ENCODE peak calls at places on chromosomes 1 and 21, in eight cellular contexts. One of them, this sample, is unnamed.

GRCh38 chr1:189435398-189435797 is 1042.3 kb downstream of the BRINP3 start:
- DNase-seq in astrocyte: no peak
- DNase-seq in GM23248: no peak
- DNase-seq in MM.1S: no peak
- DNase-seq in neural progenitor cell: no peak
- DNase-seq in H9: no peak
- DNase-seq in mesendoderm: no peak
- DNase-seq in fibroblast of lung: no peak
- DNase-seq in this sample: no peak

GRCh38 chr1:220905650-220906560 is 26.7 kb downstream of the HLX start:
- DNase-seq in astrocyte: no peak
- DNase-seq in GM23248: peak
- DNase-seq in MM.1S: no peak
- DNase-seq in neural progenitor cell: no peak
- DNase-seq in H9: no peak
- DNase-seq in mesendoderm: no peak
- DNase-seq in fibroblast of lung: no peak
- DNase-seq in this sample: no peak

GRCh38 chr1:46274224-46275029 is 26.9 kb downstream of the RAD54L start:
- DNase-seq in astrocyte: no peak
- DNase-seq in GM23248: peak
- DNase-seq in MM.1S: no peak
- DNase-seq in neural progenitor cell: no peak
- DNase-seq in H9: no peak
- DNase-seq in mesendoderm: no peak
- DNase-seq in fibroblast of lung: no peak
- DNase-seq in this sample: no peak

GRCh38 chr1:93675272-93675671 is 6.4 kb downstream of the BCAR3 start:
- DNase-seq in astrocyte: no peak
- DNase-seq in GM23248: no peak
- DNase-seq in MM.1S: no peak
- DNase-seq in neural progenitor cell: no peak
- DNase-seq in H9: peak
- DNase-seq in mesendoderm: no peak
- DNase-seq in fibroblast of lung: no peak
- DNase-seq in this sample: no peak

GRCh38 chr1:30778156-30778978 is 20.8 kb upstream of the LAPTM5 start:
- DNase-seq in astrocyte: peak
- DNase-seq in GM23248: peak
- DNase-seq in MM.1S: no peak
- DNase-seq in neural progenitor cell: no peak
- DNase-seq in H9: no peak
- DNase-seq in mesendoderm: no peak
- DNase-seq in fibroblast of lung: peak
- DNase-seq in this sample: peak

GRCh38 chr1:162335126-162335525 is 41.5 kb downstream of the SPATA46 start:
- DNase-seq in astrocyte: peak
- DNase-seq in GM23248: no peak
- DNase-seq in MM.1S: no peak
- DNase-seq in neural progenitor cell: no peak
- DNase-seq in H9: no peak
- DNase-seq in mesendoderm: no peak
- DNase-seq in fibroblast of lung: peak
- DNase-seq in this sample: no peak

GRCh38 chr1:22711071-22711470 is 432 bp downstream of the EPHB2 start:
- DNase-seq in astrocyte: no peak
- DNase-seq in GM23248: peak
- DNase-seq in MM.1S: no peak
- DNase-seq in neural progenitor cell: peak
- DNase-seq in H9: no peak
- DNase-seq in mesendoderm: no peak
- DNase-seq in fibroblast of lung: no peak
- DNase-seq in this sample: no peak

GRCh38 chr1:183137782-183138181 is 48.3 kb upstream of the LAMC2 start:
- DNase-seq in astrocyte: peak
- DNase-seq in GM23248: peak
- DNase-seq in MM.1S: no peak
- DNase-seq in neural progenitor cell: no peak
- DNase-seq in H9: no peak
- DNase-seq in mesendoderm: no peak
- DNase-seq in fibroblast of lung: peak
- DNase-seq in this sample: no peak

GRCh38 chr1:56508523-56508983 is 70.8 kb downstream of the PLPP3 start:
- DNase-seq in astrocyte: no peak
- DNase-seq in GM23248: peak
- DNase-seq in MM.1S: no peak
- DNase-seq in neural progenitor cell: no peak
- DNase-seq in H9: no peak
- DNase-seq in mesendoderm: no peak
- DNase-seq in fibroblast of lung: peak
- DNase-seq in this sample: no peak

GRCh38 chr1:60234761-60235160 is 161.2 kb upstream of the C1orf87 start:
- DNase-seq in astrocyte: no peak
- DNase-seq in GM23248: peak
- DNase-seq in MM.1S: no peak
- DNase-seq in neural progenitor cell: no peak
- DNase-seq in H9: no peak
- DNase-seq in mesendoderm: no peak
- DNase-seq in fibroblast of lung: peak
- DNase-seq in this sample: no peak

GRCh38 chr1:236997882-236998281 is 6.4 kb downstream of the MT1HL1 start:
- DNase-seq in astrocyte: no peak
- DNase-seq in GM23248: no peak
- DNase-seq in MM.1S: no peak
- DNase-seq in neural progenitor cell: no peak
- DNase-seq in H9: peak
- DNase-seq in mesendoderm: peak
- DNase-seq in fibroblast of lung: no peak
- DNase-seq in this sample: no peak

GRCh38 chr1:205600085-205600484 is 31.7 kb downstream of the ELK4 start:
- DNase-seq in astrocyte: peak
- DNase-seq in GM23248: peak
- DNase-seq in MM.1S: no peak
- DNase-seq in neural progenitor cell: no peak
- DNase-seq in H9: no peak
- DNase-seq in mesendoderm: no peak
- DNase-seq in fibroblast of lung: peak
- DNase-seq in this sample: no peak

GRCh38 chr1:1470626-1471388 is 758 bp upstream of the ATAD3B start:
- DNase-seq in astrocyte: peak
- DNase-seq in GM23248: no peak
- DNase-seq in MM.1S: peak
- DNase-seq in neural progenitor cell: peak
- DNase-seq in H9: no peak
- DNase-seq in mesendoderm: peak
- DNase-seq in fibroblast of lung: no peak
- DNase-seq in this sample: peak

GRCh38 chr1:31615414-31615813 is 2.1 kb upstream of the HCRTR1 start:
- DNase-seq in astrocyte: peak
- DNase-seq in GM23248: no peak
- DNase-seq in MM.1S: no peak
- DNase-seq in neural progenitor cell: no peak
- DNase-seq in H9: no peak
- DNase-seq in mesendoderm: no peak
- DNase-seq in fibroblast of lung: peak
- DNase-seq in this sample: no peak

GRCh38 chr1:9352364-9353140 is 59.9 kb downstream of the SPSB1 start:
- DNase-seq in astrocyte: no peak
- DNase-seq in GM23248: no peak
- DNase-seq in MM.1S: no peak
- DNase-seq in neural progenitor cell: peak
- DNase-seq in H9: peak
- DNase-seq in mesendoderm: no peak
- DNase-seq in fibroblast of lung: no peak
- DNase-seq in this sample: no peak

GRCh38 chr1:201676061-201676644 is 137.2 kb downstream of the NAV1 start:
- DNase-seq in astrocyte: peak
- DNase-seq in GM23248: peak
- DNase-seq in MM.1S: no peak
- DNase-seq in neural progenitor cell: peak
- DNase-seq in H9: peak
- DNase-seq in mesendoderm: peak
- DNase-seq in fibroblast of lung: peak
- DNase-seq in this sample: no peak

GRCh38 chr1:70966018-70966638 is 81.5 kb downstream of the PTGER3 start:
- DNase-seq in astrocyte: no peak
- DNase-seq in GM23248: peak
- DNase-seq in MM.1S: peak
- DNase-seq in neural progenitor cell: no peak
- DNase-seq in H9: no peak
- DNase-seq in mesendoderm: no peak
- DNase-seq in fibroblast of lung: no peak
- DNase-seq in this sample: no peak

GRCh38 chr1:58741689-58742553 is 41.9 kb downstream of the JUN start:
- DNase-seq in astrocyte: no peak
- DNase-seq in GM23248: no peak
- DNase-seq in MM.1S: no peak
- DNase-seq in neural progenitor cell: no peak
- DNase-seq in H9: no peak
- DNase-seq in mesendoderm: peak
- DNase-seq in fibroblast of lung: no peak
- DNase-seq in this sample: no peak

GRCh38 chr1:153627797-153628626 is at the start of gene S100A1:
- DNase-seq in astrocyte: no peak
- DNase-seq in GM23248: no peak
- DNase-seq in MM.1S: no peak
- DNase-seq in neural progenitor cell: no peak
- DNase-seq in H9: no peak
- DNase-seq in mesendoderm: peak
- DNase-seq in fibroblast of lung: no peak
- DNase-seq in this sample: no peak

DNA sequence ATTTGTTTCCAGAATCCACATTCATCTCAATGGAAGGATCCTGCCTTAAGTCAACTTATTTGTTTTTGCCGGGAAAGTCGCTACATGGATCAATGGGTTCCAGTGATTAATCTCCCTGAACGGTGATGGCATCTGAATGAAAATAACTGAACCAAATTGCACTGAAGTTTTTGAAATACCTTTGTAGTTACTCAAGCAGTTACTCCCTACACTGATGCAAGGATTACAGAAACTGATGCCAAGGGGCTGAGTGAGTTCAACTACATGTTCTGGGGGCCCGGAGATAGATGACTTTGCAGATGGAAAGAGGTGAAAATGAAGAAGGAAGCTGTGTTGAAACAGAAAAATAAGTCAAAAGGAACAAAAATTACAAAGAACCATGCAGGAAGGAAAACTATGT is 2.6 kb downstream of the GADD45A start:
- DNase-seq in astrocyte: peak
- DNase-seq in GM23248: peak
- DNase-seq in MM.1S: no peak
- DNase-seq in neural progenitor cell: no peak
- DNase-seq in H9: no peak
- DNase-seq in mesendoderm: peak
- DNase-seq in fibroblast of lung: peak
- DNase-seq in this sample: no peak
- H3K9ac ChIP-seq in astrocyte: peak
- H3K9ac ChIP-seq in GM23248: peak
- H3K9ac ChIP-seq in MM.1S: no peak
- H3K9ac ChIP-seq in neural progenitor cell: no peak
- H3K9ac ChIP-seq in H9: no peak
- H3K9ac ChIP-seq in mesendoderm: peak
- H3K9ac ChIP-seq in fibroblast of lung: no peak
- H3K9ac ChIP-seq in this sample: no peak

DNA sequence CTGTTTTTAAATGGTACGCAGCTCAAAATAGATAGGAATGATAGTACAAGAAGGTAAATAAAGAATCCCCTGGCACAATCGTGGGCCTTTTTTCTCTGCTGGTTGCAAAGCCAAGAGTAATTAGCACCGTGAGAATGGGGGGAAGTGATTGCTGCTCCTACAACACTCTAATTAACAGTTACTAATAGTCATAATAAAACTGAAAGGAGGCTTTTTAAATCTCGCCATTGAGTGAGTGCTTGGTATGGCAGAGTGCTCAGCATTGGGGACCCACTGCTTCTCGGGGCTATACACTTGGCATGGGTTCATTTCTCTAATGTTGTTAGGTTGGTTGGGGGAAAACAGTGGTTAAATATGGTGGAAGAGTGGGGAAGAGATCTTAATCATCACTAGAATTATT is 146.8 kb downstream of the KAZN start:
- DNase-seq in astrocyte: no peak
- DNase-seq in GM23248: no peak
- DNase-seq in MM.1S: no peak
- DNase-seq in neural progenitor cell: no peak
- DNase-seq in H9: no peak
- DNase-seq in mesendoderm: no peak
- DNase-seq in fibroblast of lung: no peak
- DNase-seq in this sample: no peak
- H3K4me2 ChIP-seq in astrocyte: no peak
- H3K4me2 ChIP-seq in GM23248: no peak
- H3K4me2 ChIP-seq in MM.1S: no peak
- H3K4me2 ChIP-seq in neural progenitor cell: no peak
- H3K4me2 ChIP-seq in H9: no peak
- H3K4me2 ChIP-seq in mesendoderm: no peak
- H3K4me2 ChIP-seq in fibroblast of lung: no peak
- H3K4me2 ChIP-seq in this sample: no peak

GRCh38 chr21:45076245-45076661 is 1.9 kb downstream of the ADARB1 start:
- DNase-seq in astrocyte: no peak
- DNase-seq in GM23248: peak
- DNase-seq in MM.1S: no peak
- DNase-seq in neural progenitor cell: peak
- DNase-seq in H9: peak
- DNase-seq in mesendoderm: peak
- DNase-seq in fibroblast of lung: no peak
- DNase-seq in this sample: no peak
- H3K9ac ChIP-seq in astrocyte: no peak
- H3K9ac ChIP-seq in GM23248: peak
- H3K9ac ChIP-seq in MM.1S: no peak
- H3K9ac ChIP-seq in neural progenitor cell: no peak
- H3K9ac ChIP-seq in H9: no peak
- H3K9ac ChIP-seq in mesendoderm: no peak
- H3K9ac ChIP-seq in fibroblast of lung: no peak
- H3K9ac ChIP-seq in this sample: peak

GRCh38 chr1:81702903-81703302 is 97.8 kb upstream of the ADGRL2 start:
- DNase-seq in astrocyte: peak
- DNase-seq in GM23248: peak
- DNase-seq in MM.1S: no peak
- DNase-seq in neural progenitor cell: no peak
- DNase-seq in H9: no peak
- DNase-seq in mesendoderm: no peak
- DNase-seq in fibroblast of lung: peak
- DNase-seq in this sample: no peak
- H3K4me2 ChIP-seq in astrocyte: peak
- H3K4me2 ChIP-seq in GM23248: peak
- H3K4me2 ChIP-seq in MM.1S: no peak
- H3K4me2 ChIP-seq in neural progenitor cell: no peak
- H3K4me2 ChIP-seq in H9: no peak
- H3K4me2 ChIP-seq in mesendoderm: no peak
- H3K4me2 ChIP-seq in fibroblast of lung: peak
- H3K4me2 ChIP-seq in this sample: no peak

GRCh38 chr1:160540859-160541233 is 17.8 kb upstream of the SLAMF6 start:
- DNase-seq in astrocyte: no peak
- DNase-seq in GM23248: no peak
- DNase-seq in MM.1S: no peak
- DNase-seq in neural progenitor cell: no peak
- DNase-seq in H9: no peak
- DNase-seq in mesendoderm: no peak
- DNase-seq in fibroblast of lung: no peak
- DNase-seq in this sample: no peak
- H3K9ac ChIP-seq in astrocyte: no peak
- H3K9ac ChIP-seq in GM23248: no peak
- H3K9ac ChIP-seq in MM.1S: peak
- H3K9ac ChIP-seq in neural progenitor cell: no peak
- H3K9ac ChIP-seq in H9: no peak
- H3K9ac ChIP-seq in mesendoderm: peak
- H3K9ac ChIP-seq in fibroblast of lung: no peak
- H3K9ac ChIP-seq in this sample: peak

This sample was measured in DND-41.